ENCODE peak calls at places on chromosome 15, in eight cellular contexts. B is GM13977, N is HTR-8/SVneo, H is renal cortical epithelial cell, Z is neural crest cell, K is iris pigment epithelial cell, C is EH, D is GM13976. F is an unnamed sample.

GRCh38 chr15:98358971-98359370 is 289.4 kb upstream of the IGF1R start:
- DNase-seq in B (no peak), N (no peak), H (no peak), Z (no peak), K (no peak), C (no peak), D (no peak), F (no peak)

GRCh38 chr15:47218295-47218694 is 499.0 kb upstream of the SEMA6D start:
- DNase-seq in B (no peak), N (no peak), H (no peak), Z (no peak), K (no peak), C (no peak), D (no peak), F (no peak)

GRCh38 chr15:77817434-77817833 is 184.7 kb upstream of the LINGO1 start:
- DNase-seq in B (no peak), N (no peak), H (no peak), Z (no peak), K (no peak), C (no peak), D (no peak), F (no peak)

GRCh38 chr15:82063055-82063454 is 17.2 kb upstream of the MEX3B start:
- DNase-seq in B (no peak), N (no peak), H (no peak), Z (no peak), K (no peak), C (no peak), D (no peak), F (no peak)

GRCh38 chr15:31465083-31465955 is 138.7 kb downstream of the KLF13 start:
- DNase-seq in B (no peak), N (no peak), H (no peak), Z (no peak), K (no peak), C (no peak), D (no peak), F (no peak)

GRCh38 chr15:69663441-69663840 is 210.8 kb downstream of the RPLP1 start:
- DNase-seq in B (peak), N (no peak), H (no peak), Z (no peak), K (no peak), C (no peak), D (peak), F (no peak)

GRCh38 chr15:93358171-93359036 is 269.4 kb upstream of the RGMA start:
- DNase-seq in B (no peak), N (no peak), H (no peak), Z (no peak), K (no peak), C (no peak), D (no peak), F (no peak)

GRCh38 chr15:100001405-100001804 is 268.2 kb upstream of the LYSMD4 start:
- DNase-seq in B (no peak), N (no peak), H (no peak), Z (no peak), K (no peak), C (no peak), D (no peak), F (no peak)

GRCh38 chr15:45991863-45992262 is 357.0 kb downstream of the SQOR start:
- DNase-seq in B (no peak), N (no peak), H (no peak), Z (no peak), K (no peak), C (no peak), D (no peak), F (no peak)

GRCh38 chr15:42151736-42152135 is 4.7 kb downstream of the PLA2G4F start:
- DNase-seq in B (no peak), N (no peak), H (peak), Z (no peak), K (peak), C (peak), D (no peak), F (no peak)